ENCODE peak calls at places on chromosomes 5 and 9, in nine cellular contexts. One of them, this sample, is unnamed.

GRCh38 chr5:157271740-157272271 is 5.9 kb downstream of the CYFIP2 start:
- DNase-seq in lower lobe of right lung: peak; percentile 63
- DNase-seq in hepatocyte: no peak
- DNase-seq in left ventricle myocardium inferior: no peak
- DNase-seq in fibroblast of lung: no peak
- DNase-seq in HCT116: no peak
- DNase-seq in WERI-Rb-1: no peak
- DNase-seq in endothelial cell of umbilical vein: no peak
- DNase-seq in cardiac muscle cell: no peak
- DNase-seq in this sample: peak; percentile 69

GRCh38 chr9:9492506-9492905 is 1120.3 kb downstream of the PTPRD start:
- DNase-seq in WERI-Rb-1: no peak
- DNase-seq in fibroblast of lung: no peak
- DNase-seq in lower lobe of right lung: no peak
- DNase-seq in cardiac muscle cell: no peak
- DNase-seq in endothelial cell of umbilical vein: no peak
- DNase-seq in HCT116: no peak
- DNase-seq in left ventricle myocardium inferior: no peak
- DNase-seq in hepatocyte: no peak
- DNase-seq in this sample: no peak

GRCh38 chr5:137466888-137467287 is 32.2 kb downstream of the SPOCK1 start:
- DNase-seq in hepatocyte: no peak
- DNase-seq in lower lobe of right lung: no peak
- DNase-seq in HCT116: no peak
- DNase-seq in WERI-Rb-1: no peak
- DNase-seq in endothelial cell of umbilical vein: no peak
- DNase-seq in cardiac muscle cell: no peak
- DNase-seq in fibroblast of lung: peak; percentile 69
- DNase-seq in left ventricle myocardium inferior: no peak
- DNase-seq in this sample: no peak

GRCh38 chr5:32446660-32447059 is 2.1 kb upstream of the ZFR start:
- DNase-seq in fibroblast of lung: no peak
- DNase-seq in HCT116: no peak
- DNase-seq in hepatocyte: peak; percentile 20
- DNase-seq in WERI-Rb-1: no peak
- DNase-seq in left ventricle myocardium inferior: no peak
- DNase-seq in endothelial cell of umbilical vein: no peak
- DNase-seq in lower lobe of right lung: no peak
- DNase-seq in cardiac muscle cell: no peak
- DNase-seq in this sample: no peak

GRCh38 chr5:149177911-149178565 is 36.7 kb downstream of the ABLIM3 start:
- DNase-seq in hepatocyte: no peak
- DNase-seq in WERI-Rb-1: no peak
- DNase-seq in HCT116: no peak
- DNase-seq in left ventricle myocardium inferior: no peak
- DNase-seq in lower lobe of right lung: no peak
- DNase-seq in endothelial cell of umbilical vein: no peak
- DNase-seq in cardiac muscle cell: no peak
- DNase-seq in fibroblast of lung: peak; percentile 44
- DNase-seq in this sample: no peak

GRCh38 chr9:20989923-20990341 is 41.5 kb downstream of the HACD4 start:
- DNase-seq in fibroblast of lung: peak; percentile 33
- DNase-seq in lower lobe of right lung: peak; percentile 79
- DNase-seq in WERI-Rb-1: no peak
- DNase-seq in endothelial cell of umbilical vein: no peak
- DNase-seq in cardiac muscle cell: no peak
- DNase-seq in left ventricle myocardium inferior: peak; percentile 41
- DNase-seq in HCT116: no peak
- DNase-seq in hepatocyte: no peak
- DNase-seq in this sample: no peak

GRCh38 chr5:125634242-125634835 is 788.9 kb upstream of the GRAMD2B start:
- DNase-seq in lower lobe of right lung: no peak
- DNase-seq in WERI-Rb-1: peak; percentile 12
- DNase-seq in hepatocyte: no peak
- DNase-seq in endothelial cell of umbilical vein: no peak
- DNase-seq in cardiac muscle cell: peak; percentile 16
- DNase-seq in fibroblast of lung: no peak
- DNase-seq in HCT116: no peak
- DNase-seq in left ventricle myocardium inferior: no peak
- DNase-seq in this sample: no peak

GRCh38 chr5:174601937-174602336 is 122.4 kb upstream of the MSX2 start:
- DNase-seq in HCT116: no peak
- DNase-seq in hepatocyte: peak; percentile 71
- DNase-seq in left ventricle myocardium inferior: no peak
- DNase-seq in lower lobe of right lung: no peak
- DNase-seq in fibroblast of lung: peak; percentile 29
- DNase-seq in WERI-Rb-1: no peak
- DNase-seq in endothelial cell of umbilical vein: no peak
- DNase-seq in cardiac muscle cell: no peak
- DNase-seq in this sample: no peak

GRCh38 chr9:29332789-29333188 is 1759.5 kb upstream of the C9orf72 start:
- DNase-seq in cardiac muscle cell: no peak
- DNase-seq in endothelial cell of umbilical vein: no peak
- DNase-seq in hepatocyte: no peak
- DNase-seq in HCT116: peak; percentile 66
- DNase-seq in lower lobe of right lung: no peak
- DNase-seq in left ventricle myocardium inferior: no peak
- DNase-seq in fibroblast of lung: peak; percentile 61
- DNase-seq in WERI-Rb-1: no peak
- DNase-seq in this sample: no peak

GRCh38 chr9:6024035-6024554 is 8.7 kb upstream of the RANBP6 start:
- DNase-seq in fibroblast of lung: no peak
- DNase-seq in left ventricle myocardium inferior: no peak
- DNase-seq in cardiac muscle cell: peak; percentile 21
- DNase-seq in WERI-Rb-1: peak; percentile 34
- DNase-seq in lower lobe of right lung: no peak
- DNase-seq in endothelial cell of umbilical vein: peak; percentile 22
- DNase-seq in hepatocyte: peak; percentile 11
- DNase-seq in HCT116: peak; percentile 66
- DNase-seq in this sample: no peak

GRCh38 chr9:4371108-4371507 is 71.2 kb upstream of the GLIS3 start:
- DNase-seq in endothelial cell of umbilical vein: peak; percentile 13
- DNase-seq in left ventricle myocardium inferior: no peak
- DNase-seq in hepatocyte: peak; percentile 23
- DNase-seq in cardiac muscle cell: no peak
- DNase-seq in HCT116: no peak
- DNase-seq in lower lobe of right lung: no peak
- DNase-seq in fibroblast of lung: peak; percentile 98
- DNase-seq in WERI-Rb-1: peak; percentile 14
- DNase-seq in this sample: no peak

GRCh38 chr9:133608881-133609280 is 308 bp downstream of the FAM163B start:
- DNase-seq in HCT116: no peak
- DNase-seq in fibroblast of lung: no peak
- DNase-seq in endothelial cell of umbilical vein: no peak
- DNase-seq in cardiac muscle cell: no peak
- DNase-seq in left ventricle myocardium inferior: no peak
- DNase-seq in hepatocyte: no peak
- DNase-seq in WERI-Rb-1: no peak
- DNase-seq in lower lobe of right lung: peak; percentile 38
- DNase-seq in this sample: no peak

GRCh38 chr5:1325191-1325741 is 19.6 kb downstream of the CLPTM1L start:
- DNase-seq in WERI-Rb-1: peak; percentile 5
- DNase-seq in cardiac muscle cell: no peak
- DNase-seq in fibroblast of lung: no peak
- DNase-seq in hepatocyte: no peak
- DNase-seq in left ventricle myocardium inferior: no peak
- DNase-seq in HCT116: no peak
- DNase-seq in endothelial cell of umbilical vein: no peak
- DNase-seq in lower lobe of right lung: no peak
- DNase-seq in this sample: no peak

GRCh38 chr5:1324301-1324700 is 20.6 kb downstream of the CLPTM1L start:
- DNase-seq in hepatocyte: no peak
- DNase-seq in WERI-Rb-1: no peak
- DNase-seq in HCT116: no peak
- DNase-seq in cardiac muscle cell: no peak
- DNase-seq in lower lobe of right lung: no peak
- DNase-seq in left ventricle myocardium inferior: no peak
- DNase-seq in endothelial cell of umbilical vein: no peak
- DNase-seq in fibroblast of lung: no peak
- DNase-seq in this sample: no peak

GRCh38 chr5:1322955-1323802 is 21.7 kb downstream of the CLPTM1L start:
- DNase-seq in left ventricle myocardium inferior: no peak
- DNase-seq in lower lobe of right lung: no peak
- DNase-seq in HCT116: no peak
- DNase-seq in WERI-Rb-1: peak; percentile 4
- DNase-seq in endothelial cell of umbilical vein: no peak
- DNase-seq in cardiac muscle cell: no peak
- DNase-seq in hepatocyte: no peak
- DNase-seq in fibroblast of lung: no peak
- DNase-seq in this sample: no peak

GRCh38 chr5:1324719-1325190 is 20.1 kb downstream of the CLPTM1L start:
- DNase-seq in cardiac muscle cell: no peak
- DNase-seq in fibroblast of lung: no peak
- DNase-seq in lower lobe of right lung: no peak
- DNase-seq in hepatocyte: no peak
- DNase-seq in HCT116: no peak
- DNase-seq in endothelial cell of umbilical vein: no peak
- DNase-seq in left ventricle myocardium inferior: no peak
- DNase-seq in WERI-Rb-1: peak; percentile 49
- DNase-seq in this sample: no peak

DNA sequence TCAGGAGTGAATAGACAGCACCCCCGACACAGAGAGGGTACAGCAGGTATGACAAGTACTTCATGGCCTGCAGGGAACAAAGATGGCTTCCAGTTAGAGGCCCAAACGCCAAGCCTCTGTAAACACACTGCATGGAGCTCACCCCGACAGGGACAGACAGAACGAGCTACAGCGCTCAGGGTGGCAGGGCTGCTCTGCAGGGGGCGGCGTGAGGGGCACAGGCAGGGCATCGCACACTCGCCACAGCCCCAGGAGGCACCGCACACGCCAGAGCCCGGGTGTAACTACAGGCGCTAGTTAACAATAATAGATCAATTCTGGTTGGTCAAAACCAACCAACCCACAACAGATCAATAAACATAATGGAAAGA is 21.1 kb downstream of the CLPTM1L start:
- DNase-seq in WERI-Rb-1: peak; percentile 8
- DNase-seq in endothelial cell of umbilical vein: no peak
- DNase-seq in lower lobe of right lung: no peak
- DNase-seq in cardiac muscle cell: no peak
- DNase-seq in HCT116: no peak
- DNase-seq in left ventricle myocardium inferior: no peak
- DNase-seq in fibroblast of lung: no peak
- DNase-seq in hepatocyte: no peak
- DNase-seq in this sample: no peak
- H3K36me3 ChIP-seq in WERI-Rb-1: peaks cover 70% of the 10 kb centered on the region
- H3K36me3 ChIP-seq in endothelial cell of umbilical vein: peaks cover 8% of the 10 kb centered on the region
- H3K36me3 ChIP-seq in lower lobe of right lung: peaks cover 72% of the 10 kb centered on the region
- H3K36me3 ChIP-seq in cardiac muscle cell: peaks cover 19% of the 10 kb centered on the region
- H3K36me3 ChIP-seq in HCT116: peaks cover 12% of the 10 kb centered on the region
- H3K36me3 ChIP-seq in left ventricle myocardium inferior: peaks cover 73% of the 10 kb centered on the region
- H3K36me3 ChIP-seq in fibroblast of lung: peaks cover 20% of the 10 kb centered on the region
- H3K36me3 ChIP-seq in hepatocyte: no peaks in the 10 kb centered on the region
- H3K36me3 ChIP-seq in this sample: peaks cover 49% of the 10 kb centered on the region

GRCh38 chr9:84314306-84314705 is 26.3 kb downstream of the SLC28A3 start:
- DNase-seq in HCT116: no peak
- DNase-seq in WERI-Rb-1: no peak
- DNase-seq in left ventricle myocardium inferior: no peak
- DNase-seq in cardiac muscle cell: no peak
- DNase-seq in endothelial cell of umbilical vein: no peak
- DNase-seq in fibroblast of lung: no peak
- DNase-seq in lower lobe of right lung: no peak
- DNase-seq in hepatocyte: no peak
- DNase-seq in this sample: no peak

GRCh38 chr9:84315278-84315877 is 25.2 kb downstream of the SLC28A3 start:
- DNase-seq in left ventricle myocardium inferior: peak; percentile 22
- DNase-seq in HCT116: peak; percentile 61
- DNase-seq in hepatocyte: peak; percentile 70
- DNase-seq in endothelial cell of umbilical vein: peak; percentile 68
- DNase-seq in fibroblast of lung: peak; percentile 57
- DNase-seq in lower lobe of right lung: no peak
- DNase-seq in WERI-Rb-1: peak; percentile 63
- DNase-seq in cardiac muscle cell: peak; percentile 56
- DNase-seq in this sample: no peak

GRCh38 chr9:84322830-84323229 is 17.7 kb downstream of the SLC28A3 start:
- DNase-seq in cardiac muscle cell: no peak
- DNase-seq in WERI-Rb-1: no peak
- DNase-seq in fibroblast of lung: peak; percentile 53
- DNase-seq in hepatocyte: no peak
- DNase-seq in HCT116: no peak
- DNase-seq in endothelial cell of umbilical vein: peak; percentile 7
- DNase-seq in lower lobe of right lung: no peak
- DNase-seq in left ventricle myocardium inferior: no peak
- DNase-seq in this sample: no peak

DNA sequence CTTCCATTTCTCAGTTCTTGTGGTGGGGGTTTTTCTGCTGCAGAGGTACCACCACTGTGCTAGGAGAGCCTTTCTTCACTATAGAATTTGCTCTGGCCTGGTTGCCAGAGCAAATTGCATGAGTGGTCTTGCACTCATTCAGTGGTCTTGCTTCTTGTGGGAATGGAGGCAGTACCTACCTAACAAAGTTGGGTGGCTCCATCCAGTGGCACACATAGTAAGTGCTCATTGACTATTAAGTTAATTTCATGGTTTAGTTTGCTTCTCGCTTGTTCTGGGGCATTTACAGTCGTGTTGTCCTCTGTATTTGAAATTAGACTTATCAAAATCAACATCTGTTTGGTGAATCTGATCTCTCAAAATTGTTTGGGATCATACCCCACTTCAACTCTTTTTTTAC is 23.0 kb downstream of the SLC28A3 start:
- DNase-seq in hepatocyte: no peak
- DNase-seq in cardiac muscle cell: no peak
- DNase-seq in fibroblast of lung: no peak
- DNase-seq in left ventricle myocardium inferior: no peak
- DNase-seq in HCT116: peak; percentile 4
- DNase-seq in lower lobe of right lung: no peak
- DNase-seq in endothelial cell of umbilical vein: no peak
- DNase-seq in WERI-Rb-1: no peak
- DNase-seq in this sample: no peak
- TF ChIP-seq CTCF in hepatocyte: no peak
- TF ChIP-seq CTCF in cardiac muscle cell: peak; percentile 11
- TF ChIP-seq CTCF in fibroblast of lung: no peak
- TF ChIP-seq CTCF in left ventricle myocardium inferior: no peak
- TF ChIP-seq CTCF in HCT116: no peak
- TF ChIP-seq CTCF in lower lobe of right lung: no peak
- TF ChIP-seq CTCF in endothelial cell of umbilical vein: no peak
- TF ChIP-seq CTCF in WERI-Rb-1: peak; percentile 47
- TF ChIP-seq CTCF in this sample: no peak

GRCh38 chr5:88145603-88146467 is 122.8 kb downstream of the TMEM161B start:
- DNase-seq in left ventricle myocardium inferior: no peak
- DNase-seq in HCT116: no peak
- DNase-seq in fibroblast of lung: peak; percentile 52
- DNase-seq in cardiac muscle cell: peak; percentile 23
- DNase-seq in endothelial cell of umbilical vein: no peak
- DNase-seq in WERI-Rb-1: no peak
- DNase-seq in hepatocyte: peak; percentile 45
- DNase-seq in lower lobe of right lung: peak; percentile 80
- DNase-seq in this sample: no peak
- H3K4me3 ChIP-seq in left ventricle myocardium inferior: peak overlapping the region; percentile 39
- H3K4me3 ChIP-seq in HCT116: no peak overlapping the region
- H3K4me3 ChIP-seq in fibroblast of lung: peak overlapping the region; percentile 33
- H3K4me3 ChIP-seq in cardiac muscle cell: no peak overlapping the region
- H3K4me3 ChIP-seq in endothelial cell of umbilical vein: no peak overlapping the region
- H3K4me3 ChIP-seq in WERI-Rb-1: no peak overlapping the region
- H3K4me3 ChIP-seq in hepatocyte: no peak overlapping the region
- H3K4me3 ChIP-seq in lower lobe of right lung: peak overlapping the region; percentile 28
- H3K4me3 ChIP-seq in this sample: peak overlapping the region; percentile 23

DNA sequence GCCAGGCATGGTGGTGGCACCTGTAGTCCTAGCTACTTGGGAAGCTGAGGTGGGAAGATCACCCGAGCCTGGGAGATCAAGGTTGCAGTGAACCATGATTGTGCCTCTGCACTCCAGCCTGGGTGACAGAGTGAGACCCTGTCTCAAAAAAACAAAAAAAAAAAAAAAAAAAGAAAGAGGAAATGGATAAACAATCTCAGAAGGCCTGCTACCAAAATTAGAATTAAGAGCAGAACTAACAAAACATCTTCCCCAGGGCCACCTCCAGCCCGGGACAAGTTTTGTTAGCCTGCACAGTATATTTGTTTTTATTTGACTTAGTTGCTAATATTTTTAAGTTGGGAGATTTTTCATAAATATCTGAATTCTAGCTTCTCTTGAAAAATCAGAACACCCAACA is 23.1 kb downstream of the PAX5 start:
- DNase-seq in WERI-Rb-1: no peak
- DNase-seq in hepatocyte: no peak
- DNase-seq in left ventricle myocardium inferior: no peak
- DNase-seq in cardiac muscle cell: no peak
- DNase-seq in HCT116: no peak
- DNase-seq in endothelial cell of umbilical vein: no peak
- DNase-seq in lower lobe of right lung: no peak
- DNase-seq in fibroblast of lung: no peak
- DNase-seq in this sample: no peak
- H3K36me3 ChIP-seq in WERI-Rb-1: peaks cover 89% of the 10 kb centered on the region
- H3K36me3 ChIP-seq in hepatocyte: no peaks in the 10 kb centered on the region
- H3K36me3 ChIP-seq in left ventricle myocardium inferior: no peaks in the 10 kb centered on the region
- H3K36me3 ChIP-seq in cardiac muscle cell: no peaks in the 10 kb centered on the region
- H3K36me3 ChIP-seq in HCT116: no peaks in the 10 kb centered on the region
- H3K36me3 ChIP-seq in endothelial cell of umbilical vein: no peaks in the 10 kb centered on the region
- H3K36me3 ChIP-seq in lower lobe of right lung: no peaks in the 10 kb centered on the region
- H3K36me3 ChIP-seq in fibroblast of lung: no peaks in the 10 kb centered on the region
- H3K36me3 ChIP-seq in this sample: no peaks in the 10 kb centered on the region

This sample was measured in esophagus squamous epithelium.